ENCODE peak calls at places on chromosomes 7 and 10, in five cellular contexts. Z is A172, A is GM04504, S is activated B cell treated with CpG ODN at 0.5 μM for 24 hours, R is cerebellar cortex. J is an unnamed sample.
A peak's percentile ranks its signal among the peaks of the same experiment; 100 is the strongest.

GRCh38 chr10:78778446-78779338 is 290.1 kb upstream of the ZMIZ1 start:
- DNase-seq in Z (peak; percentile 56), A (no peak), S (no peak), R (no peak), J (no peak)

GRCh38 chr10:49111320-49111698 is 4.0 kb downstream of the VSTM4 start:
- DNase-seq in Z (no peak), A (no peak), S (no peak), R (no peak), J (no peak)

GRCh38 chr10:55410415-55410885 is 609.4 kb upstream of the PCDH15 start:
- DNase-seq in Z (peak; percentile 58), A (no peak), S (no peak), R (peak; percentile 76), J (no peak)

GRCh38 chr10:100730739-100731602 is 14.4 kb upstream of the PAX2 start:
- DNase-seq in Z (peak; percentile 7), A (no peak), S (no peak), R (no peak), J (no peak)

GRCh38 chr10:17387861-17388503 is 66.4 kb downstream of the ST8SIA6 start:
- DNase-seq in Z (no peak), A (no peak), S (no peak), R (no peak), J (no peak)

GRCh38 chr10:1632141-1632540 is 105.2 kb downstream of the ADARB2 start:
- DNase-seq in Z (no peak), A (no peak), S (no peak), R (no peak), J (no peak)

GRCh38 chr10:121813211-121813812 is 114.5 kb downstream of the ATE1 start:
- DNase-seq in Z (no peak), A (no peak), S (no peak), R (no peak), J (no peak)

GRCh38 chr7:47253650-47254080 is 328.2 kb downstream of the TNS3 start:
- DNase-seq in Z (peak; percentile 81), A (peak; percentile 54), S (no peak), R (peak; percentile 56), J (peak; percentile 17)

GRCh38 chr7:126698446-126698845 is 554.3 kb downstream of the GRM8 start:
- DNase-seq in Z (no peak), A (no peak), S (no peak), R (no peak), J (no peak)

GRCh38 chr7:133794490-133794889 is 332.6 kb upstream of the LRGUK start:
- DNase-seq in Z (no peak), A (peak; percentile 20), S (no peak), R (no peak), J (no peak)

GRCh38 chr7:7183061-7183832 is 903 bp downstream of the C1GALT1 start:
- DNase-seq in Z (no peak), A (no peak), S (peak; percentile 64), R (peak; percentile 39), J (no peak)

GRCh38 chr7:7529328-7529727 is 6.3 kb downstream of the COL28A1 start:
- DNase-seq in Z (no peak), A (no peak), S (no peak), R (no peak), J (no peak)

GRCh38 chr10:30026578-30026977 is 32.8 kb downstream of the JCAD start:
- DNase-seq in Z (no peak), A (no peak), S (no peak), R (no peak), J (no peak)

GRCh38 chr7:144937199-144937598 is 101.3 kb upstream of the TPK1 start:
- DNase-seq in Z (no peak), A (no peak), S (no peak), R (no peak), J (no peak)

GRCh38 chr7:16135628-16136027 is 285.7 kb downstream of the CRPPA start:
- DNase-seq in Z (no peak), A (no peak), S (no peak), R (no peak), J (no peak)

GRCh38 chr10:76324283-76324682 is 892.9 kb downstream of the LRMDA start:
- DNase-seq in Z (no peak), A (no peak), S (no peak), R (peak; percentile 74), J (no peak)

GRCh38 chr7:107150375-107151073 is 18.3 kb upstream of the HBP1 start:
- DNase-seq in Z (peak; percentile 64), A (peak; percentile 46), S (peak; percentile 34), R (peak; percentile 66), J (no peak)

GRCh38 chr7:17680026-17680425 is 260.3 kb downstream of the SNX13 start:
- DNase-seq in Z (peak; percentile 82), A (peak; percentile 85), S (no peak), R (no peak), J (peak; percentile 86)

GRCh38 chr7:21128418-21128817 is 299.5 kb upstream of the SP4 start:
- DNase-seq in Z (peak; percentile 47), A (no peak), S (no peak), R (no peak), J (no peak)

GRCh38 chr10:97718659-97719142 is 5.2 kb downstream of the MARVELD1 start:
- DNase-seq in Z (peak; percentile 45), A (no peak), S (no peak), R (no peak), J (no peak)

GRCh38 chr10:6141296-6142151 is 52.7 kb downstream of the RBM17 start:
- DNase-seq in Z (peak; percentile 79), A (peak; percentile 75), S (no peak), R (no peak), J (peak; percentile 57)

J was measured in AG09309.